ENCODE peak calls at places on chromosomes 7 and 10, in five cellular contexts. Q is WTC11, S is heart left ventricle, U is pancreas, F is PC-3. I is an unnamed sample.

GRCh38 chr7:98123073-98123696 is 16.5 kb downstream of the LMTK2 start:
- DNase-seq in Q (no peak), S (no peak), U (no peak), F (no peak), I (no peak)

GRCh38 chr7:28005075-28005847 is 175.3 kb downstream of the JAZF1 start:
- DNase-seq in Q (no peak), S (no peak), U (no peak), F (no peak), I (no peak)

GRCh38 chr10:74799840-74800239 is 26.6 kb upstream of the KAT6B start:
- DNase-seq in Q (no peak), S (no peak), U (no peak), F (peak), I (no peak)

GRCh38 chr7:16960566-16960965 is 78.8 kb upstream of the AGR3 start:
- DNase-seq in Q (no peak), S (no peak), U (no peak), F (no peak), I (no peak)

GRCh38 chr10:98463976-98464754 is 17.4 kb upstream of the HPS1 start:
- DNase-seq in Q (no peak), S (no peak), U (no peak), F (no peak), I (no peak)

GRCh38 chr10:99537381-99538286 is 4.9 kb downstream of the NKX2-3 start:
- DNase-seq in Q (peak), S (no peak), U (no peak), F (no peak), I (no peak)

GRCh38 chr10:106535304-106535964 is 629.1 kb downstream of the SORCS1 start:
- DNase-seq in Q (peak), S (no peak), U (no peak), F (peak), I (no peak)

GRCh38 chr10:88661018-88661417 is 3.2 kb upstream of the LIPF start:
- DNase-seq in Q (no peak), S (no peak), U (no peak), F (no peak), I (no peak)

GRCh38 chr7:156356551-156356950 is 284.0 kb upstream of the RNF32 start:
- DNase-seq in Q (no peak), S (no peak), U (no peak), F (no peak), I (no peak)

GRCh38 chr7:85705076-85705475 is 518.2 kb upstream of the SEMA3D start:
- DNase-seq in Q (no peak), S (no peak), U (no peak), F (peak), I (no peak)

GRCh38 chr10:105259201-105259600 is 618.1 kb downstream of the SORCS3 start:
- DNase-seq in Q (no peak), S (no peak), U (no peak), F (no peak), I (no peak)

GRCh38 chr10:59375990-59376389 is 13.6 kb upstream of the FAM13C start:
- DNase-seq in Q (no peak), S (no peak), U (no peak), F (no peak), I (no peak)

GRCh38 chr7:117032810-117033209 is 79.5 kb downstream of the ST7 start:
- DNase-seq in Q (no peak), S (no peak), U (no peak), F (no peak), I (no peak)

GRCh38 chr10:106728232-106728631 is 436.3 kb downstream of the SORCS1 start:
- DNase-seq in Q (no peak), S (no peak), U (no peak), F (no peak), I (no peak)

GRCh38 chr7:40749877-40750276 is 615.1 kb downstream of the SUGCT start:
- DNase-seq in Q (no peak), S (no peak), U (no peak), F (peak), I (no peak)

GRCh38 chr7:21967500-21968099 is 21.9 kb upstream of the CDCA7L start:
- DNase-seq in Q (no peak), S (no peak), U (no peak), F (no peak), I (peak)

GRCh38 chr7:82740246-82740848 is 296.8 kb upstream of the CACNA2D1 start:
- DNase-seq in Q (peak), S (no peak), U (peak), F (peak), I (peak)

GRCh38 chr10:104267721-104268690 is 978 bp upstream of the GSTO2 start:
- DNase-seq in Q (no peak), S (no peak), U (no peak), F (no peak), I (no peak)

GRCh38 chr10:33612551-33612950 is 278.1 kb upstream of the NRP1 start:
- DNase-seq in Q (no peak), S (no peak), U (no peak), F (no peak), I (no peak)

GRCh38 chr7:15995027-15995426 is 308.5 kb upstream of the MEOX2 start:
- DNase-seq in Q (no peak), S (no peak), U (peak), F (no peak), I (no peak)

GRCh38 chr10:10540383-10540782 is 477.3 kb upstream of the CELF2 start:
- DNase-seq in Q (no peak), S (no peak), U (no peak), F (no peak), I (no peak)

GRCh38 chr10:71999360-72000072 is 35.3 kb downstream of the CHST3 start:
- DNase-seq in Q (no peak), S (peak), U (no peak), F (no peak), I (no peak)

GRCh38 chr7:76234931-76235441 is 33.3 kb downstream of the SRRM3 start:
- DNase-seq in Q (peak), S (peak), U (peak), F (peak), I (peak)

GRCh38 chr7:26052721-26053120 is 99.3 kb upstream of the NFE2L3 start:
- DNase-seq in Q (no peak), S (no peak), U (no peak), F (peak), I (peak)

GRCh38 chr10:22931948-22932347 is 4.1 kb downstream of the ARMC3 start:
- DNase-seq in Q (no peak), S (no peak), U (no peak), F (peak), I (peak)

GRCh38 chr7:49718755-49719154 is 54.7 kb upstream of the VWC2 start:
- DNase-seq in Q (no peak), S (no peak), U (no peak), F (no peak), I (no peak)

GRCh38 chr7:142632291-142633134 is 116.8 kb upstream of the PRSS1 start:
- DNase-seq in Q (peak), S (peak), U (peak), F (peak), I (peak)

GRCh38 chr10:12547301-12547771 is 198.0 kb downstream of the CAMK1D start:
- DNase-seq in Q (no peak), S (no peak), U (no peak), F (no peak), I (no peak)

GRCh38 chr10:43254199-43254730 is 12.6 kb downstream of the RASGEF1A start:
- DNase-seq in Q (no peak), S (no peak), U (peak), F (no peak), I (no peak)

GRCh38 chr10:62380002-62380401 is 5.8 kb downstream of the ZNF365 start:
- DNase-seq in Q (no peak), S (no peak), U (no peak), F (peak), I (no peak)

DNA sequence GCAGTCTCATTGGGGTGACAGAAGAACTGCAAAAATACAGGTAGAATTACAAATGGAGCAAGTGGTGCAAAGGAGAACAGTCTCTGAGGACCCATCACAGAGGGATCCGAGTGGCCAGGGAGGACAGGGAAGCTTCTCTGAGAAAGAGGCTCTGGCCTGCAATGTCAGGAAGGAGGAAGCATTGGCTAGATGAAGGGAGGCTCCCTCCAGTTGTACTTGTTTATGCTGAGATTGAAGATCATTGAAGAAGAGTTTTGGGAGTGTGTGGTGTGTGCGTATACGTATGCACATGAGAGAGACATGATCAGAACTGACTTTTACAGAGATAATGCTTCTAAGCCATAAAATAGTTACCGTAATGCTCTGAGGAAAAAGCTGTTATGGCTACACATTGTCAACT is 274.7 kb upstream of the FZD8 start:
- DNase-seq in Q (no peak), S (no peak), U (no peak), F (peak), I (no peak)
- TF ChIP-seq CTCF in Q (no peak), S (peak), U (no peak), F (peak), I (no peak)

GRCh38 chr7:4479367-4480039 is 202.6 kb upstream of the FOXK1 start:
- DNase-seq in Q (peak), S (no peak), U (no peak), F (peak), I (peak)
- TF ChIP-seq CTCF in Q (peak), S (peak), U (peak), F (peak), I (peak)

DNA sequence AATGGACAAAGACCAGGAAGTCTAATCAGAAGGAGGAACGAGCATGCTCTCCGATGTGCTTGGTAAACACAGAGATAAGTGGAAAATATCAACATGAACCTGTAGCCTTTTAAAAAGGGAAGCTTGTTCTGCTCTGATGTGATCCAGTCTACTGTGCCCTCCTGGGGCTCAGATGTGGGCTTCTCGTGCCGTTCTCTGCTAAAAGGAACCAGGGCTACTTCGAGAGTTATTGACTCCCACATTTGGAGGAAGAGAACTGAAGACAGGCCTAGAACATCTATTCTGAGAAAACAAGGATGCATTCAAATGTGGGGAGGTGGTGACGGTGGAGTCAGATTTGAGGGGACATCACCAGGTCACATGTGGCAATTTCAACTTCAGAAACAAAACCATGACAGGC is 325.4 kb downstream of the GLRX3 start:
- DNase-seq in Q (no peak), S (no peak), U (no peak), F (no peak), I (no peak)
- TF ChIP-seq CTCF in Q (no peak), S (no peak), U (no peak), F (no peak), I (no peak)

GRCh38 chr10:73252445-73253225 is at the start of gene MRPS16:
- DNase-seq in Q (peak), S (peak), U (peak), F (peak), I (peak)
- TF ChIP-seq CTCF in Q (no peak), S (no peak), U (no peak), F (no peak), I (no peak)

DNA sequence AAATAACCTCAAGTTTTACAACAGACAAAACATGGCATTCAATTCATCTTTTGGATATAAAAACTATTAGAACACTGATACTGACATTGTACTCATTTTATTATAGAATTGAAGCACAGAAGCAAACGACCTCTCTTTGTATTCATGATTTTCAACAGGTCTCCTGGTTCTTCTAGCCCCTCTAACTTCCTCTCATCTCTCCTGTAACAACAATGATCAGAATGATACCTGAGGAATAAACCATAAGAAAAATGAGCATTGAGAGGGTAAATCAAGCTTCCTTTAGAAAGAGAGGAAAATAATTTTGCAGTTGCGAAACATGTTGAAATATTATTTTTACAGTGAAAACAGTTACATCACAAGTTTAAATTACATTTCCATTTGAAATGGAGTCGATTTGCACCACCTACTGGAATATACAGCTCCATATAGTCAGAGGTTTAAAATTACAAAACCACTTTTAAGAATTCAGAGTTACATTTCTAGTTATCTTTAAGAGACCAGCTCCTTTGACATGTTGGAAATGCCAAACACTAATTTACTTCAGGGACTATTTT is 17.5 kb upstream of the TEX36 start:
- DNase-seq in Q (no peak), S (no peak), U (no peak), F (peak), I (no peak)
- TF ChIP-seq CTCF in Q (no peak), S (no peak), U (no peak), F (peak), I (no peak)

I was measured in Calu3.